ENCODE peak calls at places on chromosomes 3 and 15, in ten cellular contexts. One of them, this sample, is unnamed.

GRCh38 chr3:15512173-15512572 is 9.3 kb downstream of the COLQ start:
- DNase-seq in heart left ventricle: peak; percentile 76
- DNase-seq in progenitor cell of endocrine pancreas: no peak
- DNase-seq in lung: peak; percentile 74
- DNase-seq in hepatocyte: peak; percentile 43
- DNase-seq in stimulated activated CD4-positive, alpha-beta T cell treated with anti-CD3 and anti-CD28 coated beads, Interleukin-12 subunit alpha, Interleukin-12 subunit beta, amount 100 ng/mL, for 4 hours: no peak
- DNase-seq in CD4-positive, alpha-beta T cell: no peak
- DNase-seq in stomach: peak; percentile 69
- DNase-seq in RWPE2: no peak
- DNase-seq in endodermal cell: no peak
- DNase-seq in this sample: no peak

GRCh38 chr3:14641346-14641745 is 10.2 kb upstream of the CCDC174 start:
- DNase-seq in heart left ventricle: no peak
- DNase-seq in progenitor cell of endocrine pancreas: no peak
- DNase-seq in lung: no peak
- DNase-seq in hepatocyte: no peak
- DNase-seq in stimulated activated CD4-positive, alpha-beta T cell treated with anti-CD3 and anti-CD28 coated beads, Interleukin-12 subunit alpha, Interleukin-12 subunit beta, amount 100 ng/mL, for 4 hours: no peak
- DNase-seq in CD4-positive, alpha-beta T cell: no peak
- DNase-seq in stomach: no peak
- DNase-seq in RWPE2: no peak
- DNase-seq in endodermal cell: no peak
- DNase-seq in this sample: no peak

GRCh38 chr15:78131295-78132021 is at the start of gene CIB2:
- DNase-seq in heart left ventricle: peak; percentile 76
- DNase-seq in progenitor cell of endocrine pancreas: peak; percentile 89
- DNase-seq in lung: peak; percentile 55
- DNase-seq in hepatocyte: peak; percentile 93
- DNase-seq in stimulated activated CD4-positive, alpha-beta T cell treated with anti-CD3 and anti-CD28 coated beads, Interleukin-12 subunit alpha, Interleukin-12 subunit beta, amount 100 ng/mL, for 4 hours: peak; percentile 77
- DNase-seq in CD4-positive, alpha-beta T cell: peak; percentile 80
- DNase-seq in stomach: peak; percentile 73
- DNase-seq in RWPE2: peak; percentile 68
- DNase-seq in endodermal cell: peak; percentile 94
- DNase-seq in this sample: peak; percentile 72

GRCh38 chr15:89187911-89188514 is 33.4 kb downstream of the RLBP1 start:
- DNase-seq in heart left ventricle: no peak
- DNase-seq in progenitor cell of endocrine pancreas: no peak
- DNase-seq in lung: peak; percentile 57
- DNase-seq in hepatocyte: no peak
- DNase-seq in stimulated activated CD4-positive, alpha-beta T cell treated with anti-CD3 and anti-CD28 coated beads, Interleukin-12 subunit alpha, Interleukin-12 subunit beta, amount 100 ng/mL, for 4 hours: no peak
- DNase-seq in CD4-positive, alpha-beta T cell: no peak
- DNase-seq in stomach: no peak
- DNase-seq in RWPE2: no peak
- DNase-seq in endodermal cell: no peak
- DNase-seq in this sample: no peak

GRCh38 chr3:107740992-107741896 is 218.5 kb downstream of the BBX start:
- DNase-seq in heart left ventricle: no peak
- DNase-seq in progenitor cell of endocrine pancreas: no peak
- DNase-seq in lung: no peak
- DNase-seq in hepatocyte: no peak
- DNase-seq in stimulated activated CD4-positive, alpha-beta T cell treated with anti-CD3 and anti-CD28 coated beads, Interleukin-12 subunit alpha, Interleukin-12 subunit beta, amount 100 ng/mL, for 4 hours: no peak
- DNase-seq in CD4-positive, alpha-beta T cell: no peak
- DNase-seq in stomach: no peak
- DNase-seq in RWPE2: no peak
- DNase-seq in endodermal cell: no peak
- DNase-seq in this sample: no peak

GRCh38 chr15:84608707-84609284 is 8.0 kb downstream of the ZSCAN2 start:
- DNase-seq in heart left ventricle: no peak
- DNase-seq in progenitor cell of endocrine pancreas: no peak
- DNase-seq in lung: no peak
- DNase-seq in hepatocyte: no peak
- DNase-seq in stimulated activated CD4-positive, alpha-beta T cell treated with anti-CD3 and anti-CD28 coated beads, Interleukin-12 subunit alpha, Interleukin-12 subunit beta, amount 100 ng/mL, for 4 hours: no peak
- DNase-seq in CD4-positive, alpha-beta T cell: no peak
- DNase-seq in stomach: no peak
- DNase-seq in RWPE2: no peak
- DNase-seq in endodermal cell: no peak
- DNase-seq in this sample: no peak

GRCh38 chr3:54888873-54889272 is 39.0 kb downstream of the LRTM1 start:
- DNase-seq in heart left ventricle: no peak
- DNase-seq in progenitor cell of endocrine pancreas: no peak
- DNase-seq in lung: no peak
- DNase-seq in hepatocyte: no peak
- DNase-seq in stimulated activated CD4-positive, alpha-beta T cell treated with anti-CD3 and anti-CD28 coated beads, Interleukin-12 subunit alpha, Interleukin-12 subunit beta, amount 100 ng/mL, for 4 hours: no peak
- DNase-seq in CD4-positive, alpha-beta T cell: no peak
- DNase-seq in stomach: no peak
- DNase-seq in RWPE2: no peak
- DNase-seq in endodermal cell: no peak
- DNase-seq in this sample: no peak

GRCh38 chr3:195868336-195868865 is 40.0 kb downstream of the TNK2 start:
- DNase-seq in heart left ventricle: no peak
- DNase-seq in progenitor cell of endocrine pancreas: no peak
- DNase-seq in lung: no peak
- DNase-seq in hepatocyte: no peak
- DNase-seq in stimulated activated CD4-positive, alpha-beta T cell treated with anti-CD3 and anti-CD28 coated beads, Interleukin-12 subunit alpha, Interleukin-12 subunit beta, amount 100 ng/mL, for 4 hours: no peak
- DNase-seq in CD4-positive, alpha-beta T cell: no peak
- DNase-seq in stomach: no peak
- DNase-seq in RWPE2: no peak
- DNase-seq in endodermal cell: no peak
- DNase-seq in this sample: no peak

GRCh38 chr15:99954361-99955180 is 221.3 kb upstream of the LYSMD4 start:
- DNase-seq in heart left ventricle: no peak
- DNase-seq in progenitor cell of endocrine pancreas: no peak
- DNase-seq in lung: no peak
- DNase-seq in hepatocyte: no peak
- DNase-seq in stimulated activated CD4-positive, alpha-beta T cell treated with anti-CD3 and anti-CD28 coated beads, Interleukin-12 subunit alpha, Interleukin-12 subunit beta, amount 100 ng/mL, for 4 hours: no peak
- DNase-seq in CD4-positive, alpha-beta T cell: no peak
- DNase-seq in stomach: no peak
- DNase-seq in RWPE2: peak; percentile 59
- DNase-seq in endodermal cell: peak; percentile 55
- DNase-seq in this sample: no peak

GRCh38 chr3:86993704-86994103 is 2.8 kb upstream of the VGLL3 start:
- DNase-seq in heart left ventricle: no peak
- DNase-seq in progenitor cell of endocrine pancreas: no peak
- DNase-seq in lung: no peak
- DNase-seq in hepatocyte: no peak
- DNase-seq in stimulated activated CD4-positive, alpha-beta T cell treated with anti-CD3 and anti-CD28 coated beads, Interleukin-12 subunit alpha, Interleukin-12 subunit beta, amount 100 ng/mL, for 4 hours: no peak
- DNase-seq in CD4-positive, alpha-beta T cell: no peak
- DNase-seq in stomach: no peak
- DNase-seq in RWPE2: no peak
- DNase-seq in endodermal cell: no peak
- DNase-seq in this sample: no peak

GRCh38 chr3:157369712-157370447 is 66.8 kb upstream of the PTX3 start:
- DNase-seq in heart left ventricle: no peak
- DNase-seq in progenitor cell of endocrine pancreas: no peak
- DNase-seq in lung: no peak
- DNase-seq in hepatocyte: no peak
- DNase-seq in stimulated activated CD4-positive, alpha-beta T cell treated with anti-CD3 and anti-CD28 coated beads, Interleukin-12 subunit alpha, Interleukin-12 subunit beta, amount 100 ng/mL, for 4 hours: no peak
- DNase-seq in CD4-positive, alpha-beta T cell: no peak
- DNase-seq in stomach: no peak
- DNase-seq in RWPE2: no peak
- DNase-seq in endodermal cell: no peak
- DNase-seq in this sample: no peak

GRCh38 chr15:51494411-51495314 is 127.9 kb downstream of the DMXL2 start:
- DNase-seq in heart left ventricle: no peak
- DNase-seq in progenitor cell of endocrine pancreas: no peak
- DNase-seq in lung: no peak
- DNase-seq in hepatocyte: no peak
- DNase-seq in stimulated activated CD4-positive, alpha-beta T cell treated with anti-CD3 and anti-CD28 coated beads, Interleukin-12 subunit alpha, Interleukin-12 subunit beta, amount 100 ng/mL, for 4 hours: no peak
- DNase-seq in CD4-positive, alpha-beta T cell: no peak
- DNase-seq in stomach: no peak
- DNase-seq in RWPE2: no peak
- DNase-seq in endodermal cell: no peak
- DNase-seq in this sample: no peak

GRCh38 chr3:24155291-24155690 is 210.2 kb downstream of the NR1D2 start:
- DNase-seq in heart left ventricle: no peak
- DNase-seq in progenitor cell of endocrine pancreas: no peak
- DNase-seq in lung: no peak
- DNase-seq in hepatocyte: no peak
- DNase-seq in stimulated activated CD4-positive, alpha-beta T cell treated with anti-CD3 and anti-CD28 coated beads, Interleukin-12 subunit alpha, Interleukin-12 subunit beta, amount 100 ng/mL, for 4 hours: no peak
- DNase-seq in CD4-positive, alpha-beta T cell: no peak
- DNase-seq in stomach: no peak
- DNase-seq in RWPE2: no peak
- DNase-seq in endodermal cell: no peak
- DNase-seq in this sample: no peak

GRCh38 chr15:44490628-44491027 is 46.3 kb upstream of the EIF3J start:
- DNase-seq in heart left ventricle: no peak
- DNase-seq in progenitor cell of endocrine pancreas: no peak
- DNase-seq in lung: no peak
- DNase-seq in hepatocyte: no peak
- DNase-seq in stimulated activated CD4-positive, alpha-beta T cell treated with anti-CD3 and anti-CD28 coated beads, Interleukin-12 subunit alpha, Interleukin-12 subunit beta, amount 100 ng/mL, for 4 hours: no peak
- DNase-seq in CD4-positive, alpha-beta T cell: no peak
- DNase-seq in stomach: no peak
- DNase-seq in RWPE2: no peak
- DNase-seq in endodermal cell: no peak
- DNase-seq in this sample: no peak

GRCh38 chr15:68706256-68706655 is 114.4 kb downstream of the ANP32A start:
- DNase-seq in heart left ventricle: no peak
- DNase-seq in progenitor cell of endocrine pancreas: no peak
- DNase-seq in lung: no peak
- DNase-seq in hepatocyte: no peak
- DNase-seq in stimulated activated CD4-positive, alpha-beta T cell treated with anti-CD3 and anti-CD28 coated beads, Interleukin-12 subunit alpha, Interleukin-12 subunit beta, amount 100 ng/mL, for 4 hours: no peak
- DNase-seq in CD4-positive, alpha-beta T cell: no peak
- DNase-seq in stomach: no peak
- DNase-seq in RWPE2: no peak
- DNase-seq in endodermal cell: no peak
- DNase-seq in this sample: no peak

GRCh38 chr15:71252036-71252898 is 137.0 kb downstream of the THSD4 start:
- DNase-seq in heart left ventricle: no peak
- DNase-seq in progenitor cell of endocrine pancreas: no peak
- DNase-seq in lung: no peak
- DNase-seq in hepatocyte: peak; percentile 78
- DNase-seq in stimulated activated CD4-positive, alpha-beta T cell treated with anti-CD3 and anti-CD28 coated beads, Interleukin-12 subunit alpha, Interleukin-12 subunit beta, amount 100 ng/mL, for 4 hours: no peak
- DNase-seq in CD4-positive, alpha-beta T cell: no peak
- DNase-seq in stomach: no peak
- DNase-seq in RWPE2: peak; percentile 91
- DNase-seq in endodermal cell: no peak
- DNase-seq in this sample: no peak

GRCh38 chr15:100769043-100769974 is 110.3 kb upstream of the ALDH1A3 start:
- DNase-seq in heart left ventricle: no peak
- DNase-seq in progenitor cell of endocrine pancreas: no peak
- DNase-seq in lung: no peak
- DNase-seq in hepatocyte: no peak
- DNase-seq in stimulated activated CD4-positive, alpha-beta T cell treated with anti-CD3 and anti-CD28 coated beads, Interleukin-12 subunit alpha, Interleukin-12 subunit beta, amount 100 ng/mL, for 4 hours: no peak
- DNase-seq in CD4-positive, alpha-beta T cell: peak; percentile 20
- DNase-seq in stomach: no peak
- DNase-seq in RWPE2: peak; percentile 78
- DNase-seq in endodermal cell: no peak
- DNase-seq in this sample: no peak

GRCh38 chr3:129560269-129560787 is 17.4 kb downstream of the H1-8 start:
- DNase-seq in heart left ventricle: peak; percentile 66
- DNase-seq in progenitor cell of endocrine pancreas: no peak
- DNase-seq in lung: no peak
- DNase-seq in hepatocyte: peak; percentile 71
- DNase-seq in stimulated activated CD4-positive, alpha-beta T cell treated with anti-CD3 and anti-CD28 coated beads, Interleukin-12 subunit alpha, Interleukin-12 subunit beta, amount 100 ng/mL, for 4 hours: no peak
- DNase-seq in CD4-positive, alpha-beta T cell: no peak
- DNase-seq in stomach: no peak
- DNase-seq in RWPE2: no peak
- DNase-seq in endodermal cell: no peak
- DNase-seq in this sample: no peak

GRCh38 chr3:20091331-20091730 is 51.1 kb downstream of the KAT2B start:
- DNase-seq in heart left ventricle: no peak
- DNase-seq in progenitor cell of endocrine pancreas: no peak
- DNase-seq in lung: no peak
- DNase-seq in hepatocyte: no peak
- DNase-seq in stimulated activated CD4-positive, alpha-beta T cell treated with anti-CD3 and anti-CD28 coated beads, Interleukin-12 subunit alpha, Interleukin-12 subunit beta, amount 100 ng/mL, for 4 hours: no peak
- DNase-seq in CD4-positive, alpha-beta T cell: no peak
- DNase-seq in stomach: no peak
- DNase-seq in RWPE2: no peak
- DNase-seq in endodermal cell: no peak
- DNase-seq in this sample: no peak

GRCh38 chr3:25035511-25035910 is 392.6 kb upstream of the RARB start:
- DNase-seq in heart left ventricle: no peak
- DNase-seq in progenitor cell of endocrine pancreas: no peak
- DNase-seq in lung: no peak
- DNase-seq in hepatocyte: no peak
- DNase-seq in stimulated activated CD4-positive, alpha-beta T cell treated with anti-CD3 and anti-CD28 coated beads, Interleukin-12 subunit alpha, Interleukin-12 subunit beta, amount 100 ng/mL, for 4 hours: no peak
- DNase-seq in CD4-positive, alpha-beta T cell: no peak
- DNase-seq in stomach: no peak
- DNase-seq in RWPE2: no peak
- DNase-seq in endodermal cell: no peak
- DNase-seq in this sample: no peak

GRCh38 chr3:169764164-169764452 is 752 bp downstream of the TERC start:
- DNase-seq in heart left ventricle: no peak
- DNase-seq in progenitor cell of endocrine pancreas: no peak
- DNase-seq in lung: peak; percentile 73
- DNase-seq in hepatocyte: no peak
- DNase-seq in stimulated activated CD4-positive, alpha-beta T cell treated with anti-CD3 and anti-CD28 coated beads, Interleukin-12 subunit alpha, Interleukin-12 subunit beta, amount 100 ng/mL, for 4 hours: no peak
- DNase-seq in CD4-positive, alpha-beta T cell: no peak
- DNase-seq in stomach: no peak
- DNase-seq in RWPE2: no peak
- DNase-seq in endodermal cell: no peak
- DNase-seq in this sample: no peak